ENCODE peak calls at places on chromosomes 5 and 9, in four cellular contexts. One of them, this sample, is unnamed.

GRCh38 chr9:124274228-124274627 is 16.5 kb downstream of the NEK6 start:
- DNase-seq in progenitor cell of endocrine pancreas: no peak
- DNase-seq in ovary: no peak
- DNase-seq in H9: no peak
- DNase-seq in this sample: no peak

GRCh38 chr5:135399838-135400542 is 959 bp upstream of the MACROH2A1 start:
- DNase-seq in H9: peak; percentile 84
- DNase-seq in progenitor cell of endocrine pancreas: no peak
- DNase-seq in ovary: no peak
- DNase-seq in this sample: no peak

GRCh38 chr5:59346987-59347386 is 546.5 kb downstream of the PDE4D start:
- DNase-seq in progenitor cell of endocrine pancreas: no peak
- DNase-seq in H9: no peak
- DNase-seq in ovary: no peak
- DNase-seq in this sample: no peak

GRCh38 chr5:160007610-160008009 is 1.3 kb upstream of the TTC1 start:
- DNase-seq in H9: no peak
- DNase-seq in ovary: no peak
- DNase-seq in progenitor cell of endocrine pancreas: no peak
- DNase-seq in this sample: no peak

GRCh38 chr5:4054092-4054491 is 458.5 kb downstream of the IRX1 start:
- DNase-seq in H9: no peak
- DNase-seq in ovary: no peak
- DNase-seq in progenitor cell of endocrine pancreas: no peak
- DNase-seq in this sample: no peak

GRCh38 chr5:122192883-122193496 is 63.6 kb downstream of the ZNF474 start:
- DNase-seq in H9: no peak
- DNase-seq in ovary: peak; percentile 52
- DNase-seq in progenitor cell of endocrine pancreas: peak; percentile 24
- DNase-seq in this sample: peak; percentile 51

GRCh38 chr9:124180557-124180956 is 77.2 kb upstream of the NEK6 start:
- DNase-seq in progenitor cell of endocrine pancreas: no peak
- DNase-seq in ovary: no peak
- DNase-seq in H9: no peak
- DNase-seq in this sample: no peak

GRCh38 chr5:65868509-65868908 is 57.9 kb upstream of the ERBIN start:
- DNase-seq in H9: no peak
- DNase-seq in ovary: no peak
- DNase-seq in progenitor cell of endocrine pancreas: no peak
- DNase-seq in this sample: no peak

GRCh38 chr9:86287013-86287412 is 4.7 kb upstream of the ISCA1 start:
- DNase-seq in ovary: peak; percentile 42
- DNase-seq in H9: peak; percentile 64
- DNase-seq in progenitor cell of endocrine pancreas: no peak
- DNase-seq in this sample: peak; percentile 47

GRCh38 chr9:16585571-16585970 is 284.9 kb downstream of the BNC2 start:
- DNase-seq in H9: no peak
- DNase-seq in progenitor cell of endocrine pancreas: no peak
- DNase-seq in ovary: no peak
- DNase-seq in this sample: no peak

GRCh38 chr9:32558408-32558914 is 6.1 kb upstream of the TOPORS start:
- DNase-seq in ovary: no peak
- DNase-seq in progenitor cell of endocrine pancreas: no peak
- DNase-seq in H9: no peak
- DNase-seq in this sample: no peak

GRCh38 chr9:121725008-121725795 is 73.8 kb downstream of the DAB2IP start:
- DNase-seq in H9: no peak
- DNase-seq in progenitor cell of endocrine pancreas: no peak
- DNase-seq in ovary: peak; percentile 98
- DNase-seq in this sample: no peak

GRCh38 chr5:94174748-94175411 is 433.5 kb upstream of the POU5F2 start:
- DNase-seq in H9: no peak
- DNase-seq in ovary: no peak
- DNase-seq in progenitor cell of endocrine pancreas: no peak
- DNase-seq in this sample: no peak

GRCh38 chr9:133403766-133404439 is 13.9 kb downstream of the REXO4 start:
- DNase-seq in H9: peak; percentile 81
- DNase-seq in progenitor cell of endocrine pancreas: no peak
- DNase-seq in ovary: no peak
- DNase-seq in this sample: peak; percentile 25

GRCh38 chr9:83304686-83305085 is 233.5 kb downstream of the FRMD3 start:
- DNase-seq in progenitor cell of endocrine pancreas: no peak
- DNase-seq in H9: no peak
- DNase-seq in ovary: peak; percentile 90
- DNase-seq in this sample: no peak

GRCh38 chr5:58751222-58751621 is 168.3 kb downstream of the RAB3C start:
- DNase-seq in H9: no peak
- DNase-seq in ovary: no peak
- DNase-seq in progenitor cell of endocrine pancreas: no peak
- DNase-seq in this sample: no peak

GRCh38 chr5:2653991-2654390 is 97.5 kb downstream of the IRX2 start:
- DNase-seq in progenitor cell of endocrine pancreas: no peak
- DNase-seq in ovary: no peak
- DNase-seq in H9: no peak
- DNase-seq in this sample: no peak

GRCh38 chr9:110591526-110591925 is 12.0 kb upstream of the SVEP1 start:
- DNase-seq in H9: no peak
- DNase-seq in progenitor cell of endocrine pancreas: no peak
- DNase-seq in ovary: no peak
- DNase-seq in this sample: no peak

GRCh38 chr9:71819115-71819739 is 50.9 kb upstream of the CEMIP2 start:
- DNase-seq in H9: no peak
- DNase-seq in ovary: peak; percentile 47
- DNase-seq in progenitor cell of endocrine pancreas: peak; percentile 15
- DNase-seq in this sample: peak; percentile 62

GRCh38 chr9:101269596-101270324 is 115.0 kb downstream of the BAAT start:
- DNase-seq in progenitor cell of endocrine pancreas: no peak
- DNase-seq in H9: peak; percentile 25
- DNase-seq in ovary: no peak
- DNase-seq in this sample: no peak

GRCh38 chr9:134643306-134643705 is 1.7 kb downstream of the COL5A1 start:
- DNase-seq in ovary: peak; percentile 58
- DNase-seq in H9: no peak
- DNase-seq in progenitor cell of endocrine pancreas: no peak
- DNase-seq in this sample: no peak

GRCh38 chr9:69933445-69933844 is 110.2 kb upstream of the MAMDC2 start:
- DNase-seq in progenitor cell of endocrine pancreas: no peak
- DNase-seq in H9: no peak
- DNase-seq in ovary: no peak
- DNase-seq in this sample: no peak

GRCh38 chr9:29999645-30000044 is 2384.8 kb upstream of the ACO1 start:
- DNase-seq in ovary: no peak
- DNase-seq in progenitor cell of endocrine pancreas: no peak
- DNase-seq in H9: no peak
- DNase-seq in this sample: no peak

GRCh38 chr9:131543141-131543540 is 2.2 kb upstream of the PRRT1B start:
- DNase-seq in progenitor cell of endocrine pancreas: no peak
- DNase-seq in H9: no peak
- DNase-seq in ovary: no peak
- DNase-seq in this sample: no peak

GRCh38 chr9:4555251-4555650 is 65.0 kb downstream of the SLC1A1 start:
- DNase-seq in progenitor cell of endocrine pancreas: no peak
- DNase-seq in H9: no peak
- DNase-seq in ovary: no peak
- DNase-seq in this sample: no peak

GRCh38 chr9:17081351-17081750 is 53.5 kb upstream of the CNTLN start:
- DNase-seq in ovary: no peak
- DNase-seq in progenitor cell of endocrine pancreas: no peak
- DNase-seq in H9: no peak
- DNase-seq in this sample: no peak

GRCh38 chr9:87812375-87813118 is 70.1 kb upstream of the SPATA31E1 start:
- DNase-seq in progenitor cell of endocrine pancreas: no peak
- DNase-seq in ovary: no peak
- DNase-seq in H9: no peak
- DNase-seq in this sample: peak; percentile 36

GRCh38 chr9:127973169-127974001 is 7.4 kb downstream of the EEIG1 start:
- DNase-seq in progenitor cell of endocrine pancreas: no peak
- DNase-seq in ovary: no peak
- DNase-seq in H9: peak; percentile 31
- DNase-seq in this sample: no peak

GRCh38 chr5:150175536-150175935 is 9.0 kb downstream of the CDX1 start:
- DNase-seq in ovary: no peak
- DNase-seq in H9: peak; percentile 82
- DNase-seq in progenitor cell of endocrine pancreas: no peak
- DNase-seq in this sample: peak; percentile 56

GRCh38 chr5:100860407-100860806 is 42.7 kb downstream of the ST8SIA4 start:
- DNase-seq in H9: no peak
- DNase-seq in ovary: no peak
- DNase-seq in progenitor cell of endocrine pancreas: no peak
- DNase-seq in this sample: no peak

GRCh38 chr9:86166546-86166945 is 67.2 kb upstream of the GOLM1 start:
- DNase-seq in progenitor cell of endocrine pancreas: no peak
- DNase-seq in H9: no peak
- DNase-seq in ovary: no peak
- DNase-seq in this sample: no peak

GRCh38 chr9:109277451-109277850 is 43.4 kb downstream of the EPB41L4B start:
- DNase-seq in progenitor cell of endocrine pancreas: no peak
- DNase-seq in H9: no peak
- DNase-seq in ovary: no peak
- DNase-seq in this sample: no peak

GRCh38 chr5:124979174-124979573 is 232.7 kb upstream of the ZNF608 start:
- DNase-seq in ovary: no peak
- DNase-seq in H9: peak; percentile 54
- DNase-seq in progenitor cell of endocrine pancreas: no peak
- DNase-seq in this sample: no peak

GRCh38 chr5:81268797-81269196 is 32.6 kb upstream of the ZCCHC9 start:
- DNase-seq in progenitor cell of endocrine pancreas: no peak
- DNase-seq in ovary: no peak
- DNase-seq in H9: no peak
- DNase-seq in this sample: no peak

GRCh38 chr5:43561346-43561745 is 4.5 kb upstream of the PAIP1 start:
- DNase-seq in H9: no peak
- DNase-seq in ovary: no peak
- DNase-seq in progenitor cell of endocrine pancreas: no peak
- DNase-seq in this sample: no peak

GRCh38 chr9:137176302-137177182 is 4.7 kb upstream of the TMEM210 start:
- DNase-seq in H9: peak; percentile 71
- DNase-seq in ovary: no peak
- DNase-seq in progenitor cell of endocrine pancreas: no peak
- DNase-seq in this sample: peak; percentile 42

GRCh38 chr9:137172907-137173794 is 1.3 kb upstream of the TMEM210 start:
- DNase-seq in H9: no peak
- DNase-seq in progenitor cell of endocrine pancreas: no peak
- DNase-seq in ovary: no peak
- DNase-seq in this sample: no peak

GRCh38 chr9:137173795-137174664 is 2.2 kb upstream of the TMEM210 start:
- DNase-seq in H9: no peak
- DNase-seq in ovary: no peak
- DNase-seq in progenitor cell of endocrine pancreas: no peak
- DNase-seq in this sample: no peak

GRCh38 chr9:137175345-137175961 is 3.6 kb upstream of the TMEM210 start:
- DNase-seq in ovary: no peak
- DNase-seq in progenitor cell of endocrine pancreas: no peak
- DNase-seq in H9: peak; percentile 59
- DNase-seq in this sample: no peak

GRCh38 chr9:137174722-137175293 is 3.0 kb upstream of the TMEM210 start:
- DNase-seq in H9: peak; percentile 57
- DNase-seq in progenitor cell of endocrine pancreas: no peak
- DNase-seq in ovary: no peak
- DNase-seq in this sample: no peak
- TF ChIP-seq CTCF in H9: peak; percentile 17
- TF ChIP-seq CTCF in progenitor cell of endocrine pancreas: peak; percentile 20
- TF ChIP-seq CTCF in ovary: no peak
- TF ChIP-seq CTCF in this sample: no peak

DNA sequence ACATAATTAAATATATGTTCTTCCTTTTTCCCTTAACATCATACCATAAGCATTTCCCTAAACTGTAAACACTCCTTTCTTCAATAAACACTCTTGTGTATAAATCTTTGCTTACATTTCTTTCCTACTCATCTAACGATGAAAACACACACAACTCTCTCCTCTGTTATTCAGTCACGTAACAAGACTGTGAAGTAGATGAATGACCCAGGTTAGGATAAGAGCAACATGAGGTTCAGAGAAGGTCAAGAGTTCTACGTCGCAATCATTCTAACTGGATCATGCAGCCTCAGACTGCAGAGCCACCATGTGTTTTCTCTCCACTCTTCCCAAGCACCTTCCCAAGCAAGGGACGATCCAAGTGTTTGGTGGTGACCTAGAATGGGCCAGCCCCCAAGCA is 70.5 kb upstream of the SPTLC1 start:
- DNase-seq in progenitor cell of endocrine pancreas: no peak
- DNase-seq in ovary: no peak
- DNase-seq in H9: no peak
- DNase-seq in this sample: no peak
- TF ChIP-seq CTCF in progenitor cell of endocrine pancreas: no peak
- TF ChIP-seq CTCF in ovary: no peak
- TF ChIP-seq CTCF in H9: no peak
- TF ChIP-seq CTCF in this sample: no peak

GRCh38 chr9:136536721-136537241 is 9.1 kb downstream of the NOTCH1 start:
- DNase-seq in ovary: no peak
- DNase-seq in progenitor cell of endocrine pancreas: no peak
- DNase-seq in H9: peak; percentile 62
- DNase-seq in this sample: no peak
- TF ChIP-seq CTCF in ovary: no peak
- TF ChIP-seq CTCF in progenitor cell of endocrine pancreas: peak; percentile 13
- TF ChIP-seq CTCF in H9: peak; percentile 60
- TF ChIP-seq CTCF in this sample: no peak

GRCh38 chr5:79535477-79536192 is 21.7 kb upstream of the HOMER1 start:
- DNase-seq in H9: no peak
- DNase-seq in ovary: no peak
- DNase-seq in progenitor cell of endocrine pancreas: no peak
- DNase-seq in this sample: no peak
- TF ChIP-seq CTCF in H9: peak; percentile 11
- TF ChIP-seq CTCF in ovary: no peak
- TF ChIP-seq CTCF in progenitor cell of endocrine pancreas: no peak
- TF ChIP-seq CTCF in this sample: no peak